ENCODE peak calls at places on chromosomes 5 and 9, in four cellular contexts. G is cardiac muscle cell, H is PC-3, P is suprapubic skin. Z is an unnamed sample.
A peak's percentile ranks its signal among the peaks of the same experiment; 100 is the strongest.

GRCh38 chr5:127400946-127401670 is 110.5 kb downstream of the MEGF10 start:
- DNase-seq in G (no peak), P (no peak), H (no peak), Z (no peak)

GRCh38 chr9:90033030-90033650 is 428.3 kb downstream of the GADD45G start:
- DNase-seq in H (no peak), P (no peak), G (no peak), Z (no peak)

GRCh38 chr5:126780165-126780827 is 3.4 kb downstream of the LMNB1 start:
- DNase-seq in H (peak; percentile 72), G (peak; percentile 65), P (no peak), Z (no peak)

GRCh38 chr9:78539904-78540303 is 243.0 kb downstream of the PSAT1 start:
- DNase-seq in P (no peak), G (no peak), H (peak; percentile 91), Z (no peak)

GRCh38 chr5:67773439-67773988 is 442.0 kb upstream of the PIK3R1 start:
- DNase-seq in G (no peak), H (no peak), P (no peak), Z (no peak)

GRCh38 chr9:91101598-91102168 is 260.0 kb downstream of the AUH start:
- DNase-seq in H (no peak), P (no peak), G (no peak), Z (no peak)

GRCh38 chr9:87642330-87643110 is 83.4 kb upstream of the CTSL start:
- DNase-seq in P (no peak), H (no peak), G (peak; percentile 66), Z (no peak)

GRCh38 chr5:161600156-161600555 is 53.6 kb upstream of the GABRB2 start:
- DNase-seq in P (no peak), H (no peak), G (peak; percentile 58), Z (no peak)

GRCh38 chr9:4327504-4328191 is 27.8 kb upstream of the GLIS3 start:
- DNase-seq in G (no peak), P (no peak), H (peak; percentile 10), Z (no peak)

GRCh38 chr9:37752646-37753488 is 738 bp upstream of the TRMT10B start:
- DNase-seq in H (no peak), G (no peak), P (no peak), Z (no peak)

GRCh38 chr5:9924614-9925013 is 294.5 kb upstream of the TAS2R1 start:
- DNase-seq in G (no peak), H (peak; percentile 99), P (no peak), Z (no peak)

GRCh38 chr9:8208465-8208864 is 408.9 kb upstream of the DMAC1 start:
- DNase-seq in P (no peak), G (no peak), H (no peak), Z (no peak)

GRCh38 chr9:135305546-135306180 is 173.9 kb upstream of the PPP1R26 start:
- DNase-seq in P (no peak), G (no peak), H (no peak), Z (no peak)

GRCh38 chr5:115583474-115583873 is 18.8 kb downstream of the TICAM2 start:
- DNase-seq in P (no peak), G (no peak), H (peak; percentile 52), Z (no peak)

GRCh38 chr9:121326130-121326838 is 43.8 kb downstream of the STOM start:
- DNase-seq in H (peak; percentile 36), G (no peak), P (peak; percentile 96), Z (peak; percentile 63)

GRCh38 chr5:67549263-67549551 is 352.6 kb upstream of the CD180 start:
- DNase-seq in G (no peak), H (no peak), P (no peak), Z (no peak)

GRCh38 chr5:149366169-149366750 is 8.4 kb downstream of the PCYOX1L start:
- DNase-seq in G (no peak), H (no peak), P (no peak), Z (no peak)

GRCh38 chr5:170078458-170078857 is 27.2 kb upstream of the FOXI1 start:
- DNase-seq in G (no peak), P (no peak), H (no peak), Z (no peak)

GRCh38 chr5:170077526-170077925 is 28.2 kb upstream of the FOXI1 start:
- DNase-seq in G (no peak), H (no peak), P (no peak), Z (no peak)

GRCh38 chr5:170078931-170079330 is 26.8 kb upstream of the FOXI1 start:
- DNase-seq in H (no peak), G (no peak), P (no peak), Z (no peak)

GRCh38 chr5:170076707-170077106 is 29.0 kb upstream of the FOXI1 start:
- DNase-seq in P (no peak), H (no peak), G (no peak), Z (no peak)

DNA sequence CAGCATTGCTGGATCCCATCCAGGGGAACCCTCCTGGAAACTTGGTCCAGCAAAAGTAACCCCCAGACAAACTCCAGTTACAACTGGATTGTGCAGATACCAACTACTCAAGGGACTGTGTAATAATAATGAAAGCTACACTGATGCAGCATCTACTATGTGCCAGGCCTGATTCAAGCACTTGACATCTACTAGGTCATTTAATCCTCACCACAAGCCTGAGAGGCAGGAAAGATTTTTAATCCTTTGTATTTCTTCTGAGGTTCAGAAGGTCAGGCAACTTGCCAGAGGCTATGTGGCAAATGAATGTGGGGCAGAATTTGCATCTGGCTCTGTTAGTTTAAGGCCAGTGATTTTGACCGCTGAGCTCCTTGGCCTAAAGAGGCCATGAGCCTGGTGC is 29.5 kb upstream of the FOXI1 start:
- DNase-seq in P (no peak), H (no peak), G (no peak), Z (no peak)
- H3K36me3 ChIP-seq in P (no peaks in the 10 kb centered on the region), H (no peaks in the 10 kb centered on the region), G (no peaks in the 10 kb centered on the region), Z (no peaks in the 10 kb centered on the region)

GRCh38 chr9:133573791-133574515 is 35.2 kb downstream of the FAM163B start:
- DNase-seq in P (no peak), H (no peak), G (no peak), Z (no peak)

GRCh38 chr9:133571491-133571890 is 37.0 kb downstream of the ADAMTSL2 start:
- DNase-seq in P (no peak), H (no peak), G (no peak), Z (no peak)

GRCh38 chr9:133571896-133572595 is 37.1 kb downstream of the FAM163B start:
- DNase-seq in H (no peak), P (no peak), G (no peak), Z (no peak)

GRCh38 chr9:133574791-133575672 is 34.2 kb downstream of the FAM163B start:
- DNase-seq in G (no peak), H (no peak), P (no peak), Z (no peak)

GRCh38 chr9:133572821-133573361 is 36.3 kb downstream of the FAM163B start:
- DNase-seq in H (no peak), G (no peak), P (no peak), Z (peak; percentile 48)
- H3K27me3 ChIP-seq in H (peaks cover 15% of the 10 kb centered on the region), G (no peaks in the 10 kb centered on the region), P (peaks cover 50% of the 10 kb centered on the region), Z (no peaks in the 10 kb centered on the region)

GRCh38 chr9:83656952-83657351 is 34.0 kb downstream of the IDNK start:
- DNase-seq in H (no peak), G (no peak), P (no peak), Z (no peak)
- H3K36me3 ChIP-seq in H (peaks cover 55% of the 10 kb centered on the region), G (peaks cover 30% of the 10 kb centered on the region), P (peaks cover 90% of the 10 kb centered on the region), Z (peaks cover 46% of the 10 kb centered on the region)

DNA sequence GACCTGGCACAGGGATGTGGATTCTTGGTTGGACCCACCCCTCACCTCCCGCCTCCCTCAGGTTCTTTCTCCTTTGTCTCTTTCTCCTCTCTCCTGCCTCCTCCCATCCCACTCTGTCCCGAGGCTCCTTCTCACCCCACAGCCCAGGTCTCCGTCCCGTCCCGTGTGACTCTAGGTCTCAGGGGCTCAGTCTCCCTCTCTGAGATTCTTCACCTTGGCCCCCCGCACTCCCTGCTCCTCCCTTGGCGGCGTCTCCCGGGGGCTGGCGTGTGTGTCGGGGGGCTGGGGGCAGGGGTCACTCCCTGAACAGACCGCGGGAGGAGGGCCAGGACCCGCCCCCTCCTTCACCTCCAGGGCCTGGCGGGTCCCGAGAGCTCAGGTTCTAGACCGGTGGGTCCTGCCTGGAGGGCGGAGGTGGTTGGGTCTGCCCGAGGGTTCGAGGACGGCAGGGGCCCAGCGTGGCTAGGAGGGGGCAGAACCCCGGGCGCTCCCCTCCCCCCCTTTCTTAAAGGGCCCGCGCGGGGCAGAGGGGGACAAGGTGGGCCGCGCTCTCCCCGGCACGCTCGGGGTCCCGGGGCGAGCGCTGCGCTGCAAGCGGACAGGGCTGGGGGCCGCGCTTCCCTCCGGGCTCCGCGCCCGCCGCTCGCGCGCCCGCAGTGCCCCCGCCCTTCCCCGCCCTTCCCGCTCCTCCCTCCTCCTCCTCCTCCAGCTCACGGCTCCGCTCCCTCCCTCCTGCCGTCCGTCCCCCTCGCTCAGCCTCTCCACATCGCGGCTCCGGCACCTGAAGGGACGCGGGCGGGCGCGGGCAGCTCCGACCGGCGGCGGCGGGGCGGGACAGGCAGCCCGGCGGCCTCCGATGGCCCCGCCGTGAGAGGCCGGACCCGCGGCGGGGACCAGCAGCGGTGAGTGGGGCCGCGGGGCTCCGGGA is at the start of gene PSD2:
- DNase-seq in H (no peak), P (no peak), G (peak; percentile 61), Z (no peak)
- H3K27me3 ChIP-seq in H (peaks cover 60% of the 10 kb centered on the region), P (peaks cover 52% of the 10 kb centered on the region), G (peaks cover 97% of the 10 kb centered on the region), Z (peaks cover 5% of the 10 kb centered on the region)

DNA sequence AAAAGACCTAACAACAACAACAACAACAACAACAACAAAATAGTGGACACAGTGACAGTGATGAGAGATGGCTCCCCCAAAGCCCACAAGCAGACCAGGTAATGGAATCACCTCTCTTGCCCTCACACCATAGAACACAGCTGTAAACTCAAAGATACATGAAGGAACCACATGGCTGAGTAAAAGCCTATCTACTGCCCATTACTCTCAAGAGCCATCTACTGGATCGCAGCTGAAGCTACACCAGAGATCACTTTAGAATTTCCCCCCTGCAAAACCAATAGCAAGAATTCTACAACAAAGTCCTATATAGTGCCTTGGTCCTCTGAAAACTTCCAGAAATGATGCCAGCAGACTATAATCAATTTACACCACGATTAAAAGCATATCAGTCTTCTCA is 1537.6 kb upstream of the CDH9 start:
- DNase-seq in P (no peak), G (peak; percentile 15), H (peak; percentile 54), Z (no peak)
- H3K36me3 ChIP-seq in P (no peaks in the 10 kb centered on the region), G (no peaks in the 10 kb centered on the region), H (no peaks in the 10 kb centered on the region), Z (no peaks in the 10 kb centered on the region)

GRCh38 chr5:140145818-140146522 is 20.2 kb downstream of the IGIP start:
- DNase-seq in H (peak; percentile 35), G (peak; percentile 92), P (no peak), Z (peak; percentile 71)
- H3K27me3 ChIP-seq in H (no peaks in the 10 kb centered on the region), G (peaks cover 60% of the 10 kb centered on the region), P (no peaks in the 10 kb centered on the region), Z (no peaks in the 10 kb centered on the region)

GRCh38 chr5:143412656-143413342 is 9.3 kb upstream of the NR3C1 start:
- DNase-seq in H (no peak), G (no peak), P (no peak), Z (no peak)
- H3K36me3 ChIP-seq in H (no peaks in the 10 kb centered on the region), G (no peaks in the 10 kb centered on the region), P (no peaks in the 10 kb centered on the region), Z (no peaks in the 10 kb centered on the region)

GRCh38 chr9:73841018-73841417 is 656.1 kb upstream of the RORB start:
- DNase-seq in H (no peak), P (no peak), G (no peak), Z (no peak)
- H3K27me3 ChIP-seq in H (no peaks in the 10 kb centered on the region), P (no peaks in the 10 kb centered on the region), G (no peaks in the 10 kb centered on the region), Z (no peaks in the 10 kb centered on the region)

GRCh38 chr5:177511181-177511580 is 1.6 kb upstream of the DOK3 start:
- DNase-seq in P (no peak), H (no peak), G (no peak), Z (no peak)
- H3K36me3 ChIP-seq in P (peaks cover 55% of the 10 kb centered on the region), H (peaks cover 29% of the 10 kb centered on the region), G (peaks cover 40% of the 10 kb centered on the region), Z (peaks cover 47% of the 10 kb centered on the region)

Z was measured in lung.